ENCODE peak calls at places on chromosomes 4 and X, in seven cellular contexts. W is H9, H is mesenchymal stem cell, C is IMR-90, X is mesendoderm, G is H1, T is trophoblast cell. I is an unnamed sample.

GRCh38 chr4:95304898-95305297 is 243.9 kb downstream of the UNC5C start:
- DNase-seq in W (no peak), H (peak), C (peak), X (peak), G (no peak), T (peak), I (peak)

GRCh38 chr4:140372607-140373327 is 679 bp upstream of the SCOC start:
- DNase-seq in W (no peak), H (peak), C (peak), X (no peak), G (no peak), T (peak), I (no peak)

GRCh38 chrX:45485682-45486081 is 285.0 kb upstream of the DIPK2B start:
- DNase-seq in W (no peak), H (no peak), C (no peak), X (no peak), G (no peak), T (peak), I (no peak)

GRCh38 chr4:94641702-94642560 is 115.8 kb upstream of the BMPR1B start:
- DNase-seq in W (no peak), H (peak), C (peak), X (no peak), G (no peak), T (peak), I (no peak)

GRCh38 chrX:34848281-34848680 is 94.3 kb upstream of the FAM47B start:
- DNase-seq in W (no peak), H (no peak), C (peak), X (no peak), G (no peak), T (peak), I (no peak)

GRCh38 chrX:140765043-140765784 is 55.7 kb downstream of the LINC00632 start:
- DNase-seq in W (no peak), H (peak), C (peak), X (peak), G (no peak), T (no peak), I (no peak)

GRCh38 chr4:133149932-133150642 is 993 bp downstream of the PCDH10 start:
- DNase-seq in W (peak), H (peak), C (no peak), X (no peak), G (no peak), T (no peak), I (no peak)

GRCh38 chr4:6307230-6307629 is 37.6 kb downstream of the WFS1 start:
- DNase-seq in W (no peak), H (no peak), C (no peak), X (no peak), G (no peak), T (no peak), I (no peak)

GRCh38 chr4:19945979-19946380 is 305.7 kb upstream of the SLIT2 start:
- DNase-seq in W (no peak), H (peak), C (peak), X (no peak), G (no peak), T (no peak), I (no peak)

GRCh38 chrX:1027133-1027532 is 185.3 kb downstream of the CRLF2 start:
- DNase-seq in W (no peak), H (no peak), C (no peak), X (no peak), G (no peak), T (no peak), I (no peak)
- H2BK5ac ChIP-seq in W (no peak), H (no peak), C (no peak), X (no peak), G (no peak), T (no peak), I (no peak)

DNA sequence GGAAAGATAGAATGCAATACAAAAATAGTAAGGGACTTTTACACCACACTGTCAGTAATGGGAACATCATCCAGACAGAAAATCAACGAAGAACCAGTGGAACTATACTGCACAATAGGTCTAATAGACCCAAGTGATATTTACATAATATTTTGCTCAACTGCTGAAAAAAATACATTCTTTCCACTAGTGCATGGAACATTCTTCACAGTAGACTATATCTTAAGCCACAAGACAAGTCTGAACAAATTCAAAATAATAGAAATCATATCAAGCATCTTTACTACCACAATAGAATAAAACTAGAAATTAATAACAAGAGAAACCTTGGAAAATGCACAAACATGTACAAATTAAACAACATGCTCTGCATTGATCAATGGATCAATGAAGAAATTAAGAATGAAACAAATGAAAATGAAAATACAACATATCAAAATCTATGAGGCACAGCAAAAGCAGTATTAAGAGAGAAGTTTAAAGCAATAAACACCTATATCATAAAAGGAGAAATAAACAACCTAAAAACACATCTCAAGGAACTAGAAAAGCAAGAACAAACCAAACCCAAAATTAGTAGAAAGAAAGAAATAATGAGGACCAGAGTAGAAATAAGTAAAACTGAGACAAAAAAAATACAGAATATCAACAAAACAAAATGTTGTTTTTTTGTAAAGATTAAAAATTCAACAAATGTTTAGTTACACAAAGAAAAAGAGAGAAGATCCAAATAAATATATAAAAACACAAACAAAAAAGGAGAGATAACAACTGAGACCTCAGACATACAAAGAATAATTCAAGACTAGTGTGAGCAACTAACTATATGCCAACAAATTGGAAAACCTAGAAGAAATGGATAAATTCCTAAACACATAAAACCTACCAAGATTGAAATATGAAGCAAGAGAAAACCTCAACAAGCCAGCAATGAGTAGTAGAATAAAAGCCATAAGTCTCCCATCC is 51.5 kb upstream of the ANTXR2 start:
- DNase-seq in W (no peak), H (no peak), C (no peak), X (no peak), G (no peak), T (no peak), I (no peak)
- H2BK120ac ChIP-seq in W (no peak), H (no peak), C (no peak), X (no peak), G (no peak), T (no peak), I (no peak)

GRCh38 chr4:68184923-68185322 is 55.3 kb upstream of the TMPRSS11F start:
- DNase-seq in W (no peak), H (no peak), C (no peak), X (no peak), G (no peak), T (no peak), I (no peak)
- H2BK5ac ChIP-seq in W (no peak), H (no peak), C (no peak), X (no peak), G (no peak), T (no peak), I (no peak)

GRCh38 chr4:169092889-169093522 is 83.0 kb upstream of the CBR4 start:
- DNase-seq in W (no peak), H (no peak), C (no peak), X (no peak), G (no peak), T (no peak), I (no peak)
- H2BK120ac ChIP-seq in W (no peak), H (no peak), C (no peak), X (no peak), G (no peak), T (no peak), I (no peak)